ENCODE peak calls at places on chromosomes 1 and 21, in six cellular contexts. One of them, this sample, is unnamed. For H3K4me1, the result is how much of the 10 kb centered on the place peaks cover.

GRCh38 chr1:53697671-53698380 is 41.1 kb downstream of the GLIS1 start:
- DNase-seq in HCT116: no peak
- DNase-seq in suprapubic skin: no peak
- DNase-seq in breast epithelium: no peak
- DNase-seq in vagina: peak
- DNase-seq in endothelial cell of umbilical vein: no peak
- DNase-seq in this sample: no peak

GRCh38 chr1:2823921-2824660 is 22.6 kb upstream of the TTC34 start:
- DNase-seq in HCT116: no peak
- DNase-seq in suprapubic skin: no peak
- DNase-seq in breast epithelium: no peak
- DNase-seq in vagina: no peak
- DNase-seq in endothelial cell of umbilical vein: no peak
- DNase-seq in this sample: no peak

GRCh38 chr21:45147473-45148315 is 73.3 kb downstream of the ADARB1 start:
- DNase-seq in HCT116: no peak
- DNase-seq in suprapubic skin: no peak
- DNase-seq in breast epithelium: peak
- DNase-seq in vagina: peak
- DNase-seq in endothelial cell of umbilical vein: no peak
- DNase-seq in this sample: peak

GRCh38 chr1:206685256-206685748 is 597 bp downstream of the MAPKAPK2 start:
- DNase-seq in HCT116: no peak
- DNase-seq in suprapubic skin: no peak
- DNase-seq in breast epithelium: peak
- DNase-seq in vagina: no peak
- DNase-seq in endothelial cell of umbilical vein: peak
- DNase-seq in this sample: peak

GRCh38 chr1:188904201-188904600 is 1573.5 kb downstream of the BRINP3 start:
- DNase-seq in HCT116: no peak
- DNase-seq in suprapubic skin: no peak
- DNase-seq in breast epithelium: no peak
- DNase-seq in vagina: no peak
- DNase-seq in endothelial cell of umbilical vein: peak
- DNase-seq in this sample: no peak

GRCh38 chr1:89743788-89744187 is 77.0 kb upstream of the LRRC8D start:
- DNase-seq in HCT116: no peak
- DNase-seq in suprapubic skin: no peak
- DNase-seq in breast epithelium: peak
- DNase-seq in vagina: no peak
- DNase-seq in endothelial cell of umbilical vein: no peak
- DNase-seq in this sample: no peak

GRCh38 chr1:115317101-115318012 is 20.7 kb downstream of the NGF start:
- DNase-seq in HCT116: no peak
- DNase-seq in suprapubic skin: no peak
- DNase-seq in breast epithelium: no peak
- DNase-seq in vagina: no peak
- DNase-seq in endothelial cell of umbilical vein: no peak
- DNase-seq in this sample: no peak

GRCh38 chr1:65165269-65166002 is 17.4 kb downstream of the AK4 start:
- DNase-seq in HCT116: no peak
- DNase-seq in suprapubic skin: peak
- DNase-seq in breast epithelium: no peak
- DNase-seq in vagina: no peak
- DNase-seq in endothelial cell of umbilical vein: no peak
- DNase-seq in this sample: no peak

GRCh38 chr1:12708396-12708795 is 7.5 kb upstream of the AADACL3 start:
- DNase-seq in HCT116: no peak
- DNase-seq in suprapubic skin: no peak
- DNase-seq in breast epithelium: no peak
- DNase-seq in vagina: no peak
- DNase-seq in endothelial cell of umbilical vein: no peak
- DNase-seq in this sample: no peak

GRCh38 chr1:54615531-54616245 is 7.6 kb downstream of the FAM151A start:
- DNase-seq in HCT116: no peak
- DNase-seq in suprapubic skin: peak
- DNase-seq in breast epithelium: no peak
- DNase-seq in vagina: peak
- DNase-seq in endothelial cell of umbilical vein: no peak
- DNase-seq in this sample: no peak

GRCh38 chr21:45004059-45004422 is 64.2 kb downstream of the SLX9 start:
- DNase-seq in HCT116: no peak
- DNase-seq in suprapubic skin: peak
- DNase-seq in breast epithelium: no peak
- DNase-seq in vagina: no peak
- DNase-seq in endothelial cell of umbilical vein: no peak
- DNase-seq in this sample: no peak

GRCh38 chr1:44158871-44159270 is 17.4 kb upstream of the KLF18 start:
- DNase-seq in HCT116: no peak
- DNase-seq in suprapubic skin: no peak
- DNase-seq in breast epithelium: no peak
- DNase-seq in vagina: no peak
- DNase-seq in endothelial cell of umbilical vein: no peak
- DNase-seq in this sample: no peak

GRCh38 chr21:23951251-23951650 is 1656.0 kb downstream of the MRPL39 start:
- DNase-seq in HCT116: no peak
- DNase-seq in suprapubic skin: no peak
- DNase-seq in breast epithelium: no peak
- DNase-seq in vagina: no peak
- DNase-seq in endothelial cell of umbilical vein: peak
- DNase-seq in this sample: no peak

GRCh38 chr1:111565079-111565478 is 54.5 kb upstream of the RAP1A start:
- DNase-seq in HCT116: no peak
- DNase-seq in suprapubic skin: no peak
- DNase-seq in breast epithelium: no peak
- DNase-seq in vagina: no peak
- DNase-seq in endothelial cell of umbilical vein: no peak
- DNase-seq in this sample: no peak

GRCh38 chr21:44087426-44088400 is 19.5 kb upstream of the PWP2 start:
- DNase-seq in HCT116: no peak
- DNase-seq in suprapubic skin: peak
- DNase-seq in breast epithelium: peak
- DNase-seq in vagina: no peak
- DNase-seq in endothelial cell of umbilical vein: no peak
- DNase-seq in this sample: no peak

GRCh38 chr1:89262643-89263042 is 10.0 kb downstream of the GBP5 start:
- DNase-seq in HCT116: no peak
- DNase-seq in suprapubic skin: no peak
- DNase-seq in breast epithelium: no peak
- DNase-seq in vagina: no peak
- DNase-seq in endothelial cell of umbilical vein: peak
- DNase-seq in this sample: no peak

GRCh38 chr1:221742555-221743415 is 896 bp upstream of the DUSP10 start:
- DNase-seq in HCT116: peak
- DNase-seq in suprapubic skin: peak
- DNase-seq in breast epithelium: peak
- DNase-seq in vagina: no peak
- DNase-seq in endothelial cell of umbilical vein: peak
- DNase-seq in this sample: peak

GRCh38 chr1:180775801-180776200 is 136.9 kb upstream of the KIAA1614 start:
- DNase-seq in HCT116: no peak
- DNase-seq in suprapubic skin: no peak
- DNase-seq in breast epithelium: no peak
- DNase-seq in vagina: no peak
- DNase-seq in endothelial cell of umbilical vein: no peak
- DNase-seq in this sample: no peak

GRCh38 chr1:156677616-156678596 is 699 bp upstream of the NES start:
- DNase-seq in HCT116: no peak
- DNase-seq in suprapubic skin: no peak
- DNase-seq in breast epithelium: peak
- DNase-seq in vagina: no peak
- DNase-seq in endothelial cell of umbilical vein: peak
- DNase-seq in this sample: peak

GRCh38 chr21:23809573-23809972 is 1797.7 kb downstream of the MRPL39 start:
- DNase-seq in HCT116: no peak
- DNase-seq in suprapubic skin: no peak
- DNase-seq in breast epithelium: no peak
- DNase-seq in vagina: no peak
- DNase-seq in endothelial cell of umbilical vein: no peak
- DNase-seq in this sample: no peak

GRCh38 chr21:26047279-26047967 is 123.1 kb downstream of the APP start:
- DNase-seq in HCT116: no peak
- DNase-seq in suprapubic skin: no peak
- DNase-seq in breast epithelium: peak
- DNase-seq in vagina: no peak
- DNase-seq in endothelial cell of umbilical vein: no peak
- DNase-seq in this sample: no peak

GRCh38 chr1:41768538-41768937 is 150.2 kb downstream of the HIVEP3 start:
- DNase-seq in HCT116: no peak
- DNase-seq in suprapubic skin: no peak
- DNase-seq in breast epithelium: no peak
- DNase-seq in vagina: no peak
- DNase-seq in endothelial cell of umbilical vein: no peak
- DNase-seq in this sample: no peak

GRCh38 chr1:24049709-24050108 is 62.2 kb downstream of the MYOM3 start:
- DNase-seq in HCT116: no peak
- DNase-seq in suprapubic skin: no peak
- DNase-seq in breast epithelium: no peak
- DNase-seq in vagina: no peak
- DNase-seq in endothelial cell of umbilical vein: no peak
- DNase-seq in this sample: no peak

GRCh38 chr1:24047101-24047459 is 64.9 kb downstream of the MYOM3 start:
- DNase-seq in HCT116: peak
- DNase-seq in suprapubic skin: peak
- DNase-seq in breast epithelium: no peak
- DNase-seq in vagina: no peak
- DNase-seq in endothelial cell of umbilical vein: no peak
- DNase-seq in this sample: no peak

GRCh38 chr1:24052119-24052695 is 59.7 kb downstream of the MYOM3 start:
- DNase-seq in HCT116: no peak
- DNase-seq in suprapubic skin: no peak
- DNase-seq in breast epithelium: no peak
- DNase-seq in vagina: no peak
- DNase-seq in endothelial cell of umbilical vein: no peak
- DNase-seq in this sample: no peak

GRCh38 chr1:24048205-24048869 is 63.6 kb downstream of the MYOM3 start:
- DNase-seq in HCT116: no peak
- DNase-seq in suprapubic skin: no peak
- DNase-seq in breast epithelium: no peak
- DNase-seq in vagina: no peak
- DNase-seq in endothelial cell of umbilical vein: peak
- DNase-seq in this sample: no peak

GRCh38 chr1:24051206-24051945 is 60.6 kb downstream of the MYOM3 start:
- DNase-seq in HCT116: no peak
- DNase-seq in suprapubic skin: no peak
- DNase-seq in breast epithelium: no peak
- DNase-seq in vagina: no peak
- DNase-seq in endothelial cell of umbilical vein: no peak
- DNase-seq in this sample: no peak
- TF ChIP-seq POLR2AphosphoS5 in HCT116: no peak
- TF ChIP-seq POLR2AphosphoS5 in suprapubic skin: no peak
- TF ChIP-seq POLR2AphosphoS5 in breast epithelium: no peak
- TF ChIP-seq POLR2AphosphoS5 in vagina: no peak
- TF ChIP-seq POLR2AphosphoS5 in endothelial cell of umbilical vein: no peak
- TF ChIP-seq POLR2AphosphoS5 in this sample: no peak

GRCh38 chr1:31005617-31006166 is 59.8 kb downstream of the PUM1 start:
- DNase-seq in HCT116: no peak
- DNase-seq in suprapubic skin: no peak
- DNase-seq in breast epithelium: no peak
- DNase-seq in vagina: no peak
- DNase-seq in endothelial cell of umbilical vein: no peak
- DNase-seq in this sample: no peak

GRCh38 chr1:31004231-31004621 is 61.3 kb downstream of the PUM1 start:
- DNase-seq in HCT116: no peak
- DNase-seq in suprapubic skin: no peak
- DNase-seq in breast epithelium: no peak
- DNase-seq in vagina: no peak
- DNase-seq in endothelial cell of umbilical vein: no peak
- DNase-seq in this sample: no peak

GRCh38 chr1:31006760-31007159 is 58.8 kb downstream of the PUM1 start:
- DNase-seq in HCT116: no peak
- DNase-seq in suprapubic skin: no peak
- DNase-seq in breast epithelium: no peak
- DNase-seq in vagina: no peak
- DNase-seq in endothelial cell of umbilical vein: no peak
- DNase-seq in this sample: no peak

GRCh38 chr1:31005198-31005597 is 60.3 kb downstream of the PUM1 start:
- DNase-seq in HCT116: no peak
- DNase-seq in suprapubic skin: no peak
- DNase-seq in breast epithelium: no peak
- DNase-seq in vagina: no peak
- DNase-seq in endothelial cell of umbilical vein: no peak
- DNase-seq in this sample: no peak

GRCh38 chr1:31003613-31004230 is 61.8 kb downstream of the PUM1 start:
- DNase-seq in HCT116: no peak
- DNase-seq in suprapubic skin: no peak
- DNase-seq in breast epithelium: no peak
- DNase-seq in vagina: no peak
- DNase-seq in endothelial cell of umbilical vein: no peak
- DNase-seq in this sample: no peak
- H3K4me1 ChIP-seq in HCT116: under half
- H3K4me1 ChIP-seq in suprapubic skin: under half
- H3K4me1 ChIP-seq in breast epithelium: under half
- H3K4me1 ChIP-seq in vagina: under half
- H3K4me1 ChIP-seq in endothelial cell of umbilical vein: under half
- H3K4me1 ChIP-seq in this sample: under half

DNA sequence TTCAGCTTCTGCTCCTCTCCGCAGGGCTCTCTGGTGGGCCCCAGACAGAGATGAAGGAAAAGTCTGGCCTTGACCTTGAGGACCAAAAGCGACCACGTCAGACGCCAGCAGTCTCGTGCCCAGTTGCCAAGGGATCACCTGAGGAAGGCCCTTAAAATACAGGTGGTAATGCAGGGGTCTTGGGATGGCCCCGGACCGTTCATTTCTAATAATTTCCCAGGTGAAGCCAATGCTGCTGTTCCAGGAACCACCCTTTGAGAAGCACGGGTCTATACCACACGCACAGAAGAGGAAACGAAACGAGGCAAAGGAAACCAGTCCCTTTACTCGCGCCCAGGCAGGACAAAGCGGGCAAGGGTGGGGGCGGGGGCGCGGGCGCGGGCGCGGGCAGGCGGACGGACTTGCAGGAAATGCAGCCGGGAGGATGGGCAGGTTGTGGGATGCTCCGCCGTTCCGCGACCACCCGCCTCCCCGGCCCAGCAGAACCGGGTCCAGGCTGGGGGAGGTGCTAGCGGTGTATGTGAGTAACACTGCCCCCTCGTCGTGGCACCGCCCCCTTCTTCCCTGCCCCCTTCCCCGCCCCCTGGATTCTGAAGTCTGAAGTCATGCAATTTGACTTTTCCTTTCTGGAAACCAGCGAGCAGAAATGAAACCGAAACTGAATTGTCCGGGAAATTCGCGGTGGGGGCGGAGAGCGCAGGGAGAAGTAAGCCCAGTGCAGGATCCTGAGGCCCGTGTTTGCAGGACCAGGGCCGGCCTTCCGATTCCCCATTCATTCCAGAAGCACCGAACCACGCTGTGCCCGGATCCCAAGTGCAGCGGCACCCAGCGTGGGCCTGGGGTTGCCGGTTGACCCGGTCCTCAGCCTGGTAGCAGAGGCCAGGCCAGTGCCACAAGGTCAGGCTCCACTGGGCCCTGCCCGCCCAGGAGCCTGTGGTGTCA is 5.8 kb upstream of the MX1 start:
- DNase-seq in HCT116: peak
- DNase-seq in suprapubic skin: peak
- DNase-seq in breast epithelium: peak
- DNase-seq in vagina: peak
- DNase-seq in endothelial cell of umbilical vein: peak
- DNase-seq in this sample: peak
- TF ChIP-seq POLR2AphosphoS5 in HCT116: no peak
- TF ChIP-seq POLR2AphosphoS5 in suprapubic skin: no peak
- TF ChIP-seq POLR2AphosphoS5 in breast epithelium: peak
- TF ChIP-seq POLR2AphosphoS5 in vagina: peak
- TF ChIP-seq POLR2AphosphoS5 in endothelial cell of umbilical vein: no peak
- TF ChIP-seq POLR2AphosphoS5 in this sample: peak

GRCh38 chr1:166007176-166007575 is 159.6 kb downstream of the FAM78B start:
- DNase-seq in HCT116: no peak
- DNase-seq in suprapubic skin: no peak
- DNase-seq in breast epithelium: no peak
- DNase-seq in vagina: no peak
- DNase-seq in endothelial cell of umbilical vein: no peak
- DNase-seq in this sample: no peak
- H3K4me1 ChIP-seq in HCT116: under half
- H3K4me1 ChIP-seq in suprapubic skin: under half
- H3K4me1 ChIP-seq in breast epithelium: under half
- H3K4me1 ChIP-seq in vagina: under half
- H3K4me1 ChIP-seq in endothelial cell of umbilical vein: under half
- H3K4me1 ChIP-seq in this sample: under half

This sample was measured in upper lobe of left lung.